ENCODE peak calls at places on chromosomes 11 and 22, in eight cellular contexts. One of them, this sample, is unnamed.

GRCh38 chr11:64396079-64396591 is 37.2 kb downstream of the RPS6KA4 start:
- DNase-seq in ovary: no peak
- DNase-seq in endodermal cell: peak
- DNase-seq in AG04450: no peak
- DNase-seq in lower leg skin: no peak
- DNase-seq in AG10803: no peak
- DNase-seq in pancreas: no peak
- DNase-seq in right atrium auricular region: no peak
- DNase-seq in this sample: no peak

GRCh38 chr22:36328635-36329216 is 59.0 kb downstream of the MYH9 start:
- DNase-seq in lower leg skin: peak
- DNase-seq in ovary: peak
- DNase-seq in endodermal cell: no peak
- DNase-seq in AG10803: peak
- DNase-seq in pancreas: peak
- DNase-seq in right atrium auricular region: peak
- DNase-seq in AG04450: peak
- DNase-seq in this sample: peak

GRCh38 chr11:70645537-70645936 is 247.2 kb downstream of the CTTN start:
- DNase-seq in lower leg skin: no peak
- DNase-seq in endodermal cell: no peak
- DNase-seq in pancreas: no peak
- DNase-seq in ovary: no peak
- DNase-seq in AG04450: no peak
- DNase-seq in AG10803: no peak
- DNase-seq in right atrium auricular region: no peak
- DNase-seq in this sample: no peak

GRCh38 chr11:13337986-13338436 is 60.4 kb downstream of the BMAL1 start:
- DNase-seq in AG10803: peak
- DNase-seq in pancreas: no peak
- DNase-seq in right atrium auricular region: no peak
- DNase-seq in AG04450: peak
- DNase-seq in lower leg skin: no peak
- DNase-seq in ovary: no peak
- DNase-seq in endodermal cell: no peak
- DNase-seq in this sample: peak

GRCh38 chr11:65058012-65058411 is 341 bp downstream of the NAALADL1 start:
- DNase-seq in endodermal cell: no peak
- DNase-seq in ovary: no peak
- DNase-seq in AG10803: no peak
- DNase-seq in lower leg skin: no peak
- DNase-seq in AG04450: no peak
- DNase-seq in pancreas: no peak
- DNase-seq in right atrium auricular region: no peak
- DNase-seq in this sample: no peak

GRCh38 chr22:21587803-21588611 is 20.5 kb downstream of the UBE2L3 start:
- DNase-seq in pancreas: no peak
- DNase-seq in ovary: no peak
- DNase-seq in AG10803: peak
- DNase-seq in right atrium auricular region: no peak
- DNase-seq in AG04450: peak
- DNase-seq in lower leg skin: no peak
- DNase-seq in endodermal cell: no peak
- DNase-seq in this sample: peak

GRCh38 chr22:25054943-25055511 is 102.5 kb downstream of the KIAA1671 start:
- DNase-seq in lower leg skin: no peak
- DNase-seq in right atrium auricular region: no peak
- DNase-seq in ovary: no peak
- DNase-seq in AG10803: no peak
- DNase-seq in pancreas: no peak
- DNase-seq in AG04450: no peak
- DNase-seq in endodermal cell: no peak
- DNase-seq in this sample: peak

GRCh38 chr11:2204361-2205213 is 33.0 kb upstream of the TH start:
- DNase-seq in AG04450: no peak
- DNase-seq in lower leg skin: peak
- DNase-seq in AG10803: no peak
- DNase-seq in ovary: peak
- DNase-seq in endodermal cell: peak
- DNase-seq in pancreas: no peak
- DNase-seq in right atrium auricular region: no peak
- DNase-seq in this sample: no peak

GRCh38 chr11:58926251-58926650 is 13.0 kb upstream of the GLYATL1 start:
- DNase-seq in AG04450: peak
- DNase-seq in right atrium auricular region: no peak
- DNase-seq in ovary: no peak
- DNase-seq in endodermal cell: no peak
- DNase-seq in AG10803: no peak
- DNase-seq in pancreas: no peak
- DNase-seq in lower leg skin: no peak
- DNase-seq in this sample: no peak

GRCh38 chr11:92224394-92225205 is at the start of gene FAT3:
- DNase-seq in AG04450: peak
- DNase-seq in AG10803: peak
- DNase-seq in pancreas: no peak
- DNase-seq in endodermal cell: peak
- DNase-seq in lower leg skin: no peak
- DNase-seq in ovary: peak
- DNase-seq in right atrium auricular region: no peak
- DNase-seq in this sample: no peak

GRCh38 chr11:59186130-59186594 is 14.2 kb downstream of the DTX4 start:
- DNase-seq in endodermal cell: peak
- DNase-seq in AG10803: no peak
- DNase-seq in pancreas: peak
- DNase-seq in AG04450: no peak
- DNase-seq in right atrium auricular region: no peak
- DNase-seq in lower leg skin: no peak
- DNase-seq in ovary: no peak
- DNase-seq in this sample: peak

GRCh38 chr11:103807806-103808205 is 228.6 kb upstream of the DDI1 start:
- DNase-seq in ovary: no peak
- DNase-seq in lower leg skin: no peak
- DNase-seq in pancreas: no peak
- DNase-seq in endodermal cell: no peak
- DNase-seq in right atrium auricular region: no peak
- DNase-seq in AG04450: no peak
- DNase-seq in AG10803: peak
- DNase-seq in this sample: no peak

GRCh38 chr22:44384981-44385610 is 72.3 kb upstream of the SHISAL1 start:
- DNase-seq in ovary: no peak
- DNase-seq in right atrium auricular region: no peak
- DNase-seq in AG10803: no peak
- DNase-seq in AG04450: no peak
- DNase-seq in lower leg skin: no peak
- DNase-seq in pancreas: no peak
- DNase-seq in endodermal cell: peak
- DNase-seq in this sample: no peak

GRCh38 chr11:127710831-127711230 is 710.3 kb upstream of the KIRREL3 start:
- DNase-seq in AG04450: no peak
- DNase-seq in lower leg skin: no peak
- DNase-seq in AG10803: no peak
- DNase-seq in pancreas: no peak
- DNase-seq in endodermal cell: no peak
- DNase-seq in right atrium auricular region: no peak
- DNase-seq in ovary: no peak
- DNase-seq in this sample: no peak

GRCh38 chr11:38648597-38648996 is 2050.6 kb upstream of the RAG2 start:
- DNase-seq in pancreas: no peak
- DNase-seq in ovary: no peak
- DNase-seq in AG10803: no peak
- DNase-seq in endodermal cell: no peak
- DNase-seq in lower leg skin: no peak
- DNase-seq in AG04450: no peak
- DNase-seq in right atrium auricular region: no peak
- DNase-seq in this sample: no peak

GRCh38 chr11:124077266-124077665 is 36.1 kb upstream of the OR10G7 start:
- DNase-seq in pancreas: no peak
- DNase-seq in AG10803: no peak
- DNase-seq in endodermal cell: no peak
- DNase-seq in ovary: no peak
- DNase-seq in AG04450: no peak
- DNase-seq in right atrium auricular region: no peak
- DNase-seq in lower leg skin: no peak
- DNase-seq in this sample: no peak
- TF ChIP-seq CTCF in pancreas: no peak
- TF ChIP-seq CTCF in AG10803: no peak
- TF ChIP-seq CTCF in endodermal cell: no peak
- TF ChIP-seq CTCF in ovary: no peak
- TF ChIP-seq CTCF in AG04450: no peak
- TF ChIP-seq CTCF in right atrium auricular region: no peak
- TF ChIP-seq CTCF in lower leg skin: no peak
- TF ChIP-seq CTCF in this sample: no peak

DNA sequence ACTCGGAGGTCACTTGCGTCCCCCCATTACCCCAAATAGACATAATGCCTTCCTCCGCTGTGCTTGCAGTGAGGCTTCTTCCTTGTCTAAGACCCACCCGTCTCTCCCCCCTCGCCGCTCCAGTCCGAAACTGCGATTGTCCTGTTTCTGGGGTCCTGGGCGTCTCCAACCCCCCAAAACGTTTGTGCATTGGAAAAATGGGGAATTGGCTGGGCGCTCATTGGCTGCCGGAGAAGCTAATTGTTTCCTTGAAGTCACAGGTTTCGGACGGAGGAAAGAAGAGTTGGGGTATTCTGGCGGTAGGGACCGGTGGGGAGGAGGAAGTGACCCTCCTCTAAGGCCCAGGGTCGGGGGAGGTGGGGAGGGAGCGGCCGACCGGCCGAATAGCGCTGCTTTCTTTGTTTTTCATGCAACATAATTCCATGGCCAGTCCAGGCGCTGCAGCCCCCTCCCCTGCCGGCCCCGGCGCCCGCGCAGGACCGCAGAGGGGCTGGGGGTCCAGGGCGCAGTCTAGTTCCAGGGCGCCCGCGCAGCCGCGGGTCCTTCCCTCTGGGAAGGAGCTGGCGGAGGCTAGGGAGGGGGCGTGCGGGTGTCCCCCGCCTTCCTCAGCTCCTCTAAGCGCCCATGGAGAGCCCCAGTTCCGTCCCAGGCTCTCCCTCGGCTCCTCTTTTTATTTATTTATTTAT is 12.7 kb upstream of the CPT1A start:
- DNase-seq in lower leg skin: no peak
- DNase-seq in ovary: no peak
- DNase-seq in pancreas: no peak
- DNase-seq in AG04450: no peak
- DNase-seq in right atrium auricular region: no peak
- DNase-seq in AG10803: no peak
- DNase-seq in endodermal cell: no peak
- DNase-seq in this sample: no peak
- H3K4me3 ChIP-seq in lower leg skin: no peak
- H3K4me3 ChIP-seq in ovary: peak
- H3K4me3 ChIP-seq in pancreas: no peak
- H3K4me3 ChIP-seq in AG04450: no peak
- H3K4me3 ChIP-seq in right atrium auricular region: peak
- H3K4me3 ChIP-seq in AG10803: no peak
- H3K4me3 ChIP-seq in endodermal cell: peak
- H3K4me3 ChIP-seq in this sample: no peak

DNA sequence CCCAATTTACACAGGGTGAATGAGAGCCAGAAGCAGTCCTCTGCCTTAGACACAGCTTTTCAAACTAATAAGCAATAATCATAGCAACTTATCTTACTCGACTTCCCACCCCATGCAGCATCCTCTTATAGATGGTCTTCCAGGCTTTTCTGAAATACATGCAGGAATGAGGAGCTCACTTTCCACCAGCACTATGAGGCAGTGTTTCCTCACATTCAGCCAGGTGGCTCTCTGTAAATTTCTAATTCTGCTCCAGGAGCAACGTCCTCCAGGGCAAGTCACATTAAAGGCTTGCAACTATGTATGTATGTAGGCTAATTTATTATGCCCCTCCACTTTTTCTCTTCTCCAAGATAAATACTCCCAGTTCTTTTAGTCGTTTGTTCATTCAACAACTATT is 60.0 kb downstream of the PAK1 start:
- DNase-seq in ovary: no peak
- DNase-seq in AG10803: no peak
- DNase-seq in pancreas: no peak
- DNase-seq in endodermal cell: no peak
- DNase-seq in right atrium auricular region: no peak
- DNase-seq in AG04450: no peak
- DNase-seq in lower leg skin: no peak
- DNase-seq in this sample: no peak
- TF ChIP-seq CTCF in ovary: no peak
- TF ChIP-seq CTCF in AG10803: no peak
- TF ChIP-seq CTCF in pancreas: no peak
- TF ChIP-seq CTCF in endodermal cell: peak
- TF ChIP-seq CTCF in right atrium auricular region: no peak
- TF ChIP-seq CTCF in AG04450: no peak
- TF ChIP-seq CTCF in lower leg skin: no peak
- TF ChIP-seq CTCF in this sample: no peak

DNA sequence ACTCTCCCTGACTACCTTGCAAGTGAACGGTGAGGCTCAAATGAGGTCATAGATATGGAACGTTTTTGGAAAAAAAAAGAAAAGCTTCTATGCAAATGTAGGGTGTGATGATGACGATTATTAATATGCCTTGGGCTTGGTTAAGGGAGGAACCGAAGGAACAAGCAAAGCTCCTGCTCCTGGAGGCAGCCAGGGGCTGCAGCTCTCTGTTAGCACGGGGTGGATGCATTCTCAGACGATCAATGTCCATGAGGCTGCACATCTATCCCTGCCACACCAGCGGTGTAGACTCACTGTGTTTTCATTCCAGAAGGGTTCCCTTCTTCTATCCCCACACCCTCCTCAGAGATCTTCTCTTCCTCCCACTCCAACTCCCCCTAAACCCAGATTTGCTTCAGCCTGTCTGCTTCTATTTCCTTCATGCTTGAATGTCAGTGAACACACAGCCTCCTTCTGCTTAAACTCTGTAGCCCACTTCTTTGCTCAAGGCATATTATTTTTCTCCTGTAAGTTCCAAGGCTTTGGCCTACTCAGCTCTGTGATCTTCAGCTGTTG is 29.3 kb upstream of the SCN3B start:
- DNase-seq in AG04450: no peak
- DNase-seq in AG10803: no peak
- DNase-seq in pancreas: no peak
- DNase-seq in right atrium auricular region: no peak
- DNase-seq in ovary: no peak
- DNase-seq in endodermal cell: no peak
- DNase-seq in lower leg skin: no peak
- DNase-seq in this sample: no peak
- H3K4me3 ChIP-seq in AG04450: no peak
- H3K4me3 ChIP-seq in AG10803: no peak
- H3K4me3 ChIP-seq in pancreas: no peak
- H3K4me3 ChIP-seq in right atrium auricular region: no peak
- H3K4me3 ChIP-seq in ovary: no peak
- H3K4me3 ChIP-seq in endodermal cell: no peak
- H3K4me3 ChIP-seq in lower leg skin: no peak
- H3K4me3 ChIP-seq in this sample: no peak

DNA sequence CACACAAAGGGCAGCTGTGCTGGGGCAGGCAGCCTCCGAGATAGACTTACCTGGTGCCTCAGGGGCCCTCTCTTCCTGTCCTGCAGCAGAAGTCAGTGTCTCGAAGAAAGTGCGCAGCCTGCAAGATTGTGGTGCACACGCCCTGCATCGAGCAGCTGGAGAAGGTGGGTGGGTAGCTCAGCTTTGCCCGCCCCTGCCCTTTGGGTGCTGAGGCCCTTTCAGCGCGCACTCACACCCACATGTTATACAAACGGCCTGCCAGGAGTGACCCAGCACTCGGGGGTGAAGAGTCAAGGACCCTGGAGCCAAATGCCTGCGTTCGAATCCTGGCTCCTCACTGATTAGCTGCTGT is 13.6 kb upstream of the MDK start:
- DNase-seq in pancreas: no peak
- DNase-seq in lower leg skin: no peak
- DNase-seq in AG10803: no peak
- DNase-seq in right atrium auricular region: no peak
- DNase-seq in ovary: no peak
- DNase-seq in AG04450: no peak
- DNase-seq in endodermal cell: no peak
- DNase-seq in this sample: no peak
- TF ChIP-seq CTCF in pancreas: peak
- TF ChIP-seq CTCF in lower leg skin: no peak
- TF ChIP-seq CTCF in AG10803: no peak
- TF ChIP-seq CTCF in right atrium auricular region: peak
- TF ChIP-seq CTCF in ovary: no peak
- TF ChIP-seq CTCF in AG04450: no peak
- TF ChIP-seq CTCF in endodermal cell: no peak
- TF ChIP-seq CTCF in this sample: no peak